ENCODE peak calls at places on chromosomes 7 and 10, in four cellular contexts. D, H, P and M are unnamed samples.

GRCh38 chr10:23110722-23111660 is 15.6 kb downstream of the MSRB2 start:
- DNase-seq in P (no peak), H (no peak), D (peak; percentile 27), M (no peak)

GRCh38 chr10:1020460-1020859 is 5.2 kb downstream of the IDI2 start:
- DNase-seq in P (no peak), D (no peak), H (no peak), M (no peak)

GRCh38 chr10:26738354-26738753 is 40.9 kb downstream of the PDSS1 start:
- DNase-seq in D (peak; percentile 12), H (no peak), P (no peak), M (no peak)

GRCh38 chr7:107728276-107728675 is 15.7 kb upstream of the CBLL1 start:
- DNase-seq in H (no peak), P (no peak), D (no peak), M (no peak)

GRCh38 chr7:387132-388022 is 97.4 kb downstream of the FOXL3 start:
- DNase-seq in H (no peak), D (no peak), P (no peak), M (no peak)

GRCh38 chr7:145957160-145957890 is 159.3 kb upstream of the CNTNAP2 start:
- DNase-seq in D (no peak), H (no peak), P (no peak), M (no peak)

GRCh38 chr7:11835260-11835659 is 3.3 kb upstream of the THSD7A start:
- DNase-seq in P (no peak), H (no peak), D (no peak), M (no peak)

GRCh38 chr7:140403878-140404564 is at the start of gene RAB19:
- DNase-seq in D (no peak), P (no peak), H (peak; percentile 78), M (no peak)

GRCh38 chr7:109844362-109844761 is 1246.6 kb upstream of the LRRN3 start:
- DNase-seq in P (no peak), H (no peak), D (peak; percentile 5), M (no peak)

GRCh38 chr7:130961128-130961601 is 227.2 kb upstream of the KLF14 start:
- DNase-seq in D (no peak), H (no peak), P (peak; percentile 98), M (no peak)

GRCh38 chr7:20508109-20508508 is 107.4 kb upstream of the ABCB5 start:
- DNase-seq in D (no peak), P (no peak), H (no peak), M (peak; percentile 11)

GRCh38 chr10:128211953-128212727 is 85.9 kb upstream of the MKI67 start:
- DNase-seq in P (peak; percentile 15), D (peak; percentile 48), H (peak; percentile 95), M (peak; percentile 67)

GRCh38 chr7:79531905-79532304 is 78.4 kb upstream of the MAGI2 start:
- DNase-seq in H (no peak), D (no peak), P (no peak), M (no peak)

GRCh38 chr10:12806228-12807095 is 195.1 kb downstream of the CCDC3 start:
- DNase-seq in D (no peak), P (no peak), H (no peak), M (no peak)

GRCh38 chr10:117007080-117007479 is 2.1 kb upstream of the SHTN1 start:
- DNase-seq in H (no peak), D (peak; percentile 25), P (no peak), M (no peak)

GRCh38 chr7:37504791-37505190 is 56.1 kb upstream of the ELMO1 start:
- DNase-seq in D (no peak), P (no peak), H (no peak), M (no peak)

GRCh38 chr10:43225787-43226153 is 41.1 kb downstream of the RASGEF1A start:
- DNase-seq in H (peak; percentile 35), P (no peak), D (no peak), M (no peak)

GRCh38 chr10:72097448-72098300 is 9.3 kb upstream of the SPOCK2 start:
- DNase-seq in H (no peak), D (peak; percentile 98), P (no peak), M (no peak)

GRCh38 chr10:17022898-17023297 is 106.7 kb downstream of the CUBN start:
- DNase-seq in P (no peak), D (no peak), H (peak; percentile 40), M (no peak)

GRCh38 chr7:16804674-16805439 is at the start of gene AGR2:
- DNase-seq in P (no peak), H (no peak), D (no peak), M (no peak)

GRCh38 chr7:103947026-103947655 is 42.3 kb downstream of the RELN start:
- DNase-seq in H (no peak), D (no peak), P (no peak), M (no peak)

GRCh38 chr10:59718246-59718645 is 8.6 kb upstream of the SLC16A9 start:
- DNase-seq in P (no peak), H (no peak), D (no peak), M (no peak)

GRCh38 chr10:90461437-90462155 is 396.2 kb downstream of the HTR7 start:
- DNase-seq in D (no peak), H (no peak), P (no peak), M (no peak)

GRCh38 chr10:131847241-131847783 is 53.5 kb upstream of the PPP2R2D start:
- DNase-seq in D (no peak), H (no peak), P (no peak), M (no peak)

GRCh38 chr10:3754727-3755439 is 30.1 kb downstream of the KLF6 start:
- DNase-seq in D (peak; percentile 60), P (no peak), H (no peak), M (no peak)

GRCh38 chr10:13634207-13634606 is 47.4 kb downstream of the PRPF18 start:
- DNase-seq in H (no peak), P (no peak), D (no peak), M (no peak)

GRCh38 chr10:32205666-32206065 is 141.3 kb downstream of the EPC1 start:
- DNase-seq in P (no peak), D (no peak), H (no peak), M (no peak)

GRCh38 chr10:58282615-58283014 is 13.7 kb downstream of the CISD1 start:
- DNase-seq in H (no peak), D (no peak), P (peak; percentile 70), M (no peak)

GRCh38 chr7:142328006-142328405 is 70.1 kb upstream of the PRSS58 start:
- DNase-seq in D (no peak), H (no peak), P (no peak), M (no peak)

GRCh38 chr7:152144557-152145245 is 119.2 kb downstream of the GALNT11 start:
- DNase-seq in D (no peak), P (no peak), H (no peak), M (no peak)

GRCh38 chr7:99514050-99514449 is 9.6 kb downstream of the ZKSCAN5 start:
- DNase-seq in P (no peak), D (no peak), H (no peak), M (no peak)

GRCh38 chr7:128743112-128743772 is 4.1 kb downstream of the CALU start:
- DNase-seq in D (no peak), H (no peak), P (no peak), M (no peak)

GRCh38 chr10:71964669-71965515 is 697 bp downstream of the CHST3 start:
- DNase-seq in D (no peak), H (peak; percentile 67), P (no peak), M (no peak)

GRCh38 chr10:35270100-35270499 is 66.2 kb upstream of the CCNY start:
- DNase-seq in P (no peak), D (no peak), H (no peak), M (no peak)

DNA sequence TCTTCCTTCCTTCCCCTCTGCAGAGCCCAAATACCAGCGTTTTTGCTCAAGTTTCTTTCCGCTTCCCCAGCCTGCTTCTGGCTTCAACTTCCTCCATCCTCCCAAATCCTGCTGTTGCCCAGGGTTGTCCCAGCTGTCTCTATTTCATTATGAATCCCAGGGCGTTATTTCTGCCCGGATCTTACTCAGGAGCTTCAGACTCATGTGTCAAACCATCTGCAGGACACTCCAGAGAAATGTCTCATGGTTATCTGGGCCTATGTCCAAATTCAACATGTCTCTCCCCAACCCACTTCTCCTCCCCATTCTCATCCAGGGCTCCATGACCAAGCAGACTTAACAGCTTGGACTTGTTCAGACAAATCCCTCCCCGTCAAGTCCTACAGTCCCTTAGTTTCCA is 15.6 kb downstream of the ARHGAP22 start:
- DNase-seq in D (no peak), P (no peak), H (no peak), M (no peak)
- TF ChIP-seq SUZ12 in D (no peak), P (no peak), H (no peak), M (no peak)

GRCh38 chr7:76151932-76152331 is 49.8 kb upstream of the SRRM3 start:
- DNase-seq in P (no peak), H (no peak), D (no peak), M (no peak)

GRCh38 chr7:76155938-76156337 is 45.8 kb upstream of the SRRM3 start:
- DNase-seq in D (peak; percentile 49), P (no peak), H (no peak), M (no peak)

GRCh38 chr7:76146374-76146773 is 55.3 kb upstream of the SRRM3 start:
- DNase-seq in D (peak; percentile 27), P (no peak), H (no peak), M (no peak)

GRCh38 chr7:76149847-76150691 is 51.6 kb upstream of the SRRM3 start:
- DNase-seq in H (no peak), P (no peak), D (no peak), M (no peak)
- TF ChIP-seq ZNF274 in H (no peak), P (no peak), D (no peak), M (no peak)

DNA sequence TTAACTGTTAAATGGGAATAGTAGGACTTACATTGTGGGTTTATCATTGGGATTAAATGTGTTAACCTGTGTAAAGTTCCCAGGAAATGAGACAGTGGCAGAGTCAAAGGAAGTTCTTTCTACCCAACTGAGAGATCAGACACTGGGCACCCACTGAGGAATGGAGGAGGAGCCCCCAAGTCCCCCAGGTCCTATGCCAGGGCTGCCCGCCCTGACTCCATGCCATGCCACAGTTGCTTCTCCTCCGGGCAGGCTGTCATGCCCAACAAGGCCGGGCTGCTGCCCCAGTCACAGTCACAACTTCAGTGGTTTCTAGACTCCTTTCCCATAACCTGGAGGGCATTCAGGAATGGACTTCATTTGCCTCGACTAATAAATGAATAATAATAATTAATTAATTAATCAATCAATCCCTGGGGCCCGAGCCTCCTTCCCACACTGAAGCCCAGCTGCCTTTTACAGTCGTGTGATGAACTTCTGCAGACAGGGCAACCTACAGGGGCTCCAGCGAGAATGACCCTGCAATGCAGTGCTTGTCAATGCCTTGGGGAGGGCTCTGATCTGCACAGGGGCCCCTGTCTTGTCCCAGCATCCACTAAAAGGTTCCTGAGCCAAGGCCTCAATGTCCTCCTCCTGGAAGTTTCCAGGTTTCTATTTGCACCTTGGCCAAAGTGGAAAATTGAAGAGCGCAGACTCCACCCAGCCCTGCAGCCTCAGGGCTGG is 32.4 kb downstream of the DRGX start:
- DNase-seq in P (no peak), H (no peak), D (no peak), M (no peak)
- H3K4me3 ChIP-seq in P (no peak overlapping the region), H (no peak overlapping the region), D (no peak overlapping the region), M (no peak overlapping the region)

DNA sequence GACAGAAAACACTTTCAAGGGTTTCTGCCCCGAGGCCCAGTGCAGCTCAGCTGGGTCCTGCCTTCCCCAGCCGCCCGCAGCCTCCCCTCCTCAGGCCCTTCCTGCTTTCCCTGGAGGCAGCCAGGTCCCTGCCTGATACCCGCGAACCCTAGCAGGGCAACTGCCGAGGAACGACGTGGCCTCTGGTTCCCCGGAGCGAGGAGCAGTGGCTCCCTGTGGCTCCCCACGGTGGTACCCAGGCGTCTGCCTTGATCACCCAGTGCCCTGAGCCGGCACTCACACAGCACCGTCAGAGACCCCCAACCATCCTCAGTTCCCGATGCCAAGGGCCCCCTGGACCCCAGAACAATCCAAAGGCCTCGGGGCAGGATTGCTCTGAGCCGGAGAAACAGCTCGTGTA is 58.3 kb downstream of the CFAP46 start:
- DNase-seq in D (no peak), P (no peak), H (no peak), M (no peak)
- TF ChIP-seq SUZ12 in D (no peak), P (no peak), H (no peak), M (no peak)